ENCODE peak calls at places on chromosomes 4 and X, in four cellular contexts. K is NCI-H1105, N is coronary artery, L is SW480. S is an unnamed sample.

GRCh38 chr4:73383452-73383851 is 20.6 kb upstream of the ALB start:
- DNase-seq in K (no peak), N (no peak), L (no peak), S (no peak)

GRCh38 chrX:37745354-37745753 is 34.5 kb upstream of the CYBB start:
- DNase-seq in K (peak), N (peak), L (peak), S (no peak)

GRCh38 chr4:2268357-2269205 is 6.7 kb upstream of the MXD4 start:
- DNase-seq in K (no peak), N (no peak), L (no peak), S (no peak)

GRCh38 chrX:17474892-17475291 is 99.9 kb downstream of the NHS start:
- DNase-seq in K (no peak), N (no peak), L (no peak), S (no peak)

GRCh38 chrX:100872161-100872560 is 2.0 kb downstream of the NOX1 start:
- DNase-seq in K (no peak), N (no peak), L (no peak), S (no peak)

GRCh38 chr4:139557506-139558110 is 1.6 kb upstream of the SETD7 start:
- DNase-seq in K (no peak), N (no peak), L (peak), S (no peak)

GRCh38 chr4:38949416-38950051 is 81.9 kb downstream of the FAM114A1 start:
- DNase-seq in K (no peak), N (no peak), L (no peak), S (no peak)

GRCh38 chr4:2354760-2355159 is 63.7 kb downstream of the ZFYVE28 start:
- DNase-seq in K (no peak), N (no peak), L (no peak), S (no peak)

GRCh38 chr4:128468485-128468989 is 180.9 kb upstream of the PGRMC2 start:
- DNase-seq in K (peak), N (peak), L (no peak), S (no peak)

S was measured in vagina.